ENCODE peak calls at places on chromosomes 2 and 18, in five cellular contexts. Q is WTC11, J is H1, W is K562, H is HCT116. B is an unnamed sample.

GRCh38 chr2:184599875-184600227 is 1.5 kb downstream of the ZNF804A start:
- DNase-seq in W (no peak), J (no peak), H (no peak), Q (no peak), B (no peak)

GRCh38 chr2:43312751-43313641 is 86.6 kb upstream of the ZFP36L2 start:
- DNase-seq in W (no peak), J (no peak), H (no peak), Q (no peak), B (no peak)

GRCh38 chr18:44265437-44265836 is 415.3 kb upstream of the SETBP1 start:
- DNase-seq in H (no peak), W (no peak), Q (no peak), J (no peak), B (no peak)

GRCh38 chr18:64238076-64238475 is 89.2 kb upstream of the LINC00305 start:
- DNase-seq in H (no peak), J (no peak), Q (no peak), W (no peak), B (no peak)

GRCh38 chr18:22570492-22570891 is 152.8 kb upstream of the CTAGE1 start:
- DNase-seq in Q (no peak), J (no peak), W (no peak), H (no peak), B (no peak)

GRCh38 chr18:23503967-23504352 is 649 bp downstream of the RMC1 start:
- DNase-seq in Q (no peak), J (no peak), W (no peak), H (no peak), B (no peak)

GRCh38 chr2:182591774-182592173 is 124.3 kb upstream of the DNAJC10 start:
- DNase-seq in Q (no peak), W (no peak), H (no peak), J (no peak), B (no peak)

GRCh38 chr2:105718846-105719432 is 25.8 kb upstream of the NCK2 start:
- DNase-seq in Q (no peak), H (no peak), W (no peak), J (no peak), B (no peak)

GRCh38 chr2:170680172-170680913 is 34.8 kb upstream of the SP5 start:
- DNase-seq in J (no peak), W (no peak), Q (no peak), H (no peak), B (no peak)

GRCh38 chr2:117702098-117702497 is 112.4 kb upstream of the DDX18 start:
- DNase-seq in W (no peak), H (no peak), J (no peak), Q (no peak), B (no peak)

GRCh38 chr2:237025090-237025865 is 60.4 kb upstream of the COPS8 start:
- DNase-seq in J (no peak), Q (no peak), W (no peak), H (peak; percentile 37), B (peak; percentile 80)

GRCh38 chr2:118969025-118969733 is 27.2 kb downstream of the MARCO start:
- DNase-seq in W (no peak), H (no peak), Q (no peak), J (no peak), B (no peak)

GRCh38 chr2:66702251-66702745 is 267.4 kb downstream of the MEIS1 start:
- DNase-seq in W (no peak), J (no peak), H (no peak), Q (no peak), B (no peak)

GRCh38 chr2:10659898-10660568 is 29.7 kb downstream of the NOL10 start:
- DNase-seq in Q (peak; percentile 63), J (no peak), H (peak; percentile 49), W (peak; percentile 63), B (peak; percentile 48)

GRCh38 chr2:215921884-215922283 is 91.5 kb downstream of the MREG start:
- DNase-seq in J (no peak), H (peak; percentile 16), Q (no peak), W (no peak), B (peak; percentile 55)

GRCh38 chr2:109164739-109165221 is 35.8 kb downstream of the SH3RF3 start:
- DNase-seq in Q (no peak), H (no peak), J (no peak), W (no peak), B (no peak)

GRCh38 chr18:59712311-59712710 is 15.1 kb upstream of the CCBE1 start:
- DNase-seq in W (no peak), H (no peak), Q (no peak), J (no peak), B (no peak)

GRCh38 chr2:157257312-157258252 is at the start of gene GALNT5:
- DNase-seq in H (no peak), J (no peak), Q (peak; percentile 25), W (peak; percentile 52), B (no peak)

GRCh38 chr2:211351998-211352397 is 795.6 kb downstream of the CPS1 start:
- DNase-seq in Q (no peak), H (no peak), J (no peak), W (no peak), B (no peak)

GRCh38 chr2:235495373-235496238 is 1.8 kb downstream of the AGAP1 start:
- DNase-seq in H (no peak), Q (no peak), J (no peak), W (no peak), B (no peak)

GRCh38 chr2:148658807-148659722 is 14.5 kb downstream of the EPC2 start:
- DNase-seq in Q (no peak), J (no peak), H (no peak), W (no peak), B (no peak)

GRCh38 chr18:12657048-12657848 is 659 bp downstream of the SPIRE1 start:
- DNase-seq in Q (peak; percentile 25), J (no peak), W (peak; percentile 61), H (no peak), B (no peak)

GRCh38 chr2:47174731-47175361 is 19.7 kb upstream of the STPG4 start:
- DNase-seq in Q (no peak), J (no peak), W (peak; percentile 31), H (peak; percentile 52), B (peak; percentile 49)

GRCh38 chr2:202564226-202564625 is 70.5 kb upstream of the FAM117B start:
- DNase-seq in W (no peak), H (no peak), Q (no peak), J (no peak), B (no peak)

GRCh38 chr2:161117506-161117905 is 42.7 kb upstream of the TANK start:
- DNase-seq in H (no peak), W (no peak), Q (no peak), J (no peak), B (no peak)

GRCh38 chr2:70412294-70413075 is 110.6 kb upstream of the FAM136A start:
- DNase-seq in J (no peak), H (no peak), Q (no peak), W (no peak), B (no peak)

GRCh38 chr2:163405298-163405697 is 330.5 kb downstream of the FIGN start:
- DNase-seq in Q (no peak), H (no peak), J (no peak), W (no peak), B (no peak)

GRCh38 chr2:218404351-218405145 is 4.9 kb downstream of the CTDSP1 start:
- DNase-seq in Q (no peak), J (no peak), W (no peak), H (no peak), B (no peak)

GRCh38 chr2:120881981-120882788 is 146.5 kb downstream of the GLI2 start:
- DNase-seq in J (no peak), Q (no peak), W (no peak), H (no peak), B (no peak)

GRCh38 chr2:225354281-225354774 is 45.2 kb upstream of the NYAP2 start:
- DNase-seq in W (no peak), H (peak; percentile 4), J (no peak), Q (no peak), B (peak; percentile 2)

GRCh38 chr2:88857951-88858406 is 166.5 kb downstream of the RPIA start:
- DNase-seq in W (no peak), J (no peak), Q (peak; percentile 19), H (no peak), B (no peak)

GRCh38 chr2:28624798-28625701 is 126.6 kb upstream of the PPP1CB start:
- DNase-seq in J (no peak), W (no peak), H (no peak), Q (no peak), B (peak; percentile 47)

GRCh38 chr2:204225633-204226032 is 289.1 kb downstream of the ICOS start:
- DNase-seq in J (no peak), Q (no peak), W (no peak), H (no peak), B (no peak)

GRCh38 chr2:47558116-47559078 is 155.4 kb downstream of the MSH2 start:
- DNase-seq in J (no peak), W (no peak), H (no peak), Q (no peak), B (no peak)

DNA sequence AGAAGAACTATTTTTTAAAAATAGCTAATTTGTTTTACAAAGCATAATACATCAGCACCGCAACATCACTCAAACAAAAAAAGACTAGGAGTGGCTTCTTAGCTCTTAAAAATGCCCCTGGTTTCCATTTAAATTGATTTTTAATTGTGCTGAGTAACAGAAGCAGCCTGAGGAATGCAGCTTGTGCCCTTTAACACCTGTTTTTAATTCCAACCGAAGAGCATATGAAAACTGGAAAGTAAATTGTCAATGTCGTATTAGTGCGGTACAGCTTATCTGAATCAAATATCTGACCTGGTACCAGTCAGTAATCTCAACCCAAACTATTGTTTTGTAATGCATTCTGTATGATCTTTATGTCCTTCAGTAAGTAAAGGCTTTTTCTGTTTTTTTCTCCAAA is 13.2 kb upstream of the CD302 start:
- DNase-seq in J (no peak), W (no peak), H (no peak), Q (no peak), B (no peak)
- TF ChIP-seq ATF3 in J (no peak), W (no peak), H (no peak), Q (no peak), B (no peak)

GRCh38 chr18:56296381-56296780 is 342.0 kb downstream of the TXNL1 start:
- DNase-seq in H (no peak), W (no peak), Q (no peak), J (no peak), B (no peak)
- TF ChIP-seq ATF3 in H (no peak), W (no peak), Q (no peak), J (no peak), B (no peak)

GRCh38 chr2:217289909-217290283 is 430.0 kb upstream of the TNP1 start:
- DNase-seq in J (no peak), W (no peak), Q (no peak), H (no peak), B (peak; percentile 9)
- TF ChIP-seq ATF3 in J (no peak), W (no peak), Q (no peak), H (no peak), B (no peak)

DNA sequence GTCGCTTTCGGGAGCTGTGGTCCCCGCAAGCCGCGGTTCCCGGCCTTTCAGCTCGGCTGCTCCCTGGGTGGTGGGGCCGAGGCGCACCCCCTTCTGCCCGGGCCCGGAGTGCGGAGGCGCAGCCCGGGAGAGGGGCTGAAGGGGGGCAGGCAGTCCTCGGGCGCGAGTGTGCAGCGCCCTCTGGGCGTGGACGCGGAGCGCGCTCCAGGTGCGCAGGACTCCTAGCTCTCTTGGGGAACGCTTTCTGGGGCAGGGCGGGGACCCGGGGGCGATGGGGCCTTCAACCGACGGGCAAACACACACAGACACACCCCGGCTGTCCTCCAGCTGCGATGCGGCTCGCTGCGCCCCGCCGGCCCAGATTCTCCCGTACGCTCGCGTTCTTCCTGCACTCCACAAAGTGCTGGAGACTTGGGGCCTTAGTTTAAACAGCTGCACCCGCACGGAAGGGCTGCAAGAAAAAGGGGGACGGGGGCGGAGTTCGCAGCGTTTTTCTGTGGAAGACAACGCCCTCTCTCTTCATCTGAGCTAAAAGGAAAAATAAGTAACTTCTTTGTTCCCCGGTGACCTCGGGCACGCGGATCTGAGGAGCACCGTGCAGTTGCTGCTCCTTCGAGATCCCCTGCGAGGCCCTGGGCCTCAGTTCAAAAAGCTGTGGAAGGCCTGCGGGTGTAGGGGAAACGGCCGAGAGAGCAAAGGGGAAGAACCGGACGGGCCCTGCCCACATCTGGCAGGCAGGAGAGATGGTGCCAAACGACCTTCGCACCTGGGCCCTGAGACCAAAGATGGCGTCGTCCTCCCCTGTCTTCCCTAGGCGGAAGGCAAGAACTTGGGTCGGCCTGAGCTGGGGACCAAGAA is 593 bp upstream of the SDC1 start:
- DNase-seq in J (peak; percentile 51), W (peak; percentile 78), H (peak; percentile 42), Q (peak; percentile 78), B (peak; percentile 77)
- TF ChIP-seq ATF3 in J (no peak), W (no peak), H (no peak), Q (no peak), B (peak; percentile 21)

B was measured in HepG2.